ENCODE peak calls at places on chromosome 7, in four cellular contexts. L, W, Y and N are unnamed samples.

GRCh38 chr7:141221007-141221612 is 147.2 kb downstream of the TMEM178B start:
- DNase-seq in L (no peak), W (no peak), Y (no peak), N (no peak)

GRCh38 chr7:26183545-26184282 is 16.8 kb downstream of the HNRNPA2B1 start:
- DNase-seq in L (no peak), W (no peak), Y (no peak), N (peak)

GRCh38 chr7:101390901-101391301 is 28.2 kb downstream of the COL26A1 start:
- DNase-seq in L (no peak), W (no peak), Y (no peak), N (peak)

GRCh38 chr7:152894295-152895170 is 135.0 kb downstream of the ACTR3B start:
- DNase-seq in L (peak), W (peak), Y (no peak), N (peak)

GRCh38 chr7:149598721-149599308 is 101.2 kb upstream of the ZNF746 start:
- DNase-seq in L (no peak), W (no peak), Y (no peak), N (no peak)

GRCh38 chr7:142357953-142358520 is 100.2 kb upstream of the PRSS58 start:
- DNase-seq in L (no peak), W (peak), Y (no peak), N (peak)

GRCh38 chr7:38660427-38661099 is 29.4 kb upstream of the AMPH start:
- DNase-seq in L (no peak), W (peak), Y (peak), N (peak)

GRCh38 chr7:139734395-139734794 is 43.4 kb downstream of the HIPK2 start:
- DNase-seq in L (no peak), W (no peak), Y (peak), N (no peak)

GRCh38 chr7:108094375-108094774 is 35.8 kb downstream of the LAMB4 start:
- DNase-seq in L (no peak), W (no peak), Y (no peak), N (no peak)